ENCODE peak calls at places on chromosomes 3 and 15, in five cellular contexts. G is NCI-H82, B is GM13977, M is esophagus squamous epithelium, R is OCI-LY7. D is an unnamed sample.

GRCh38 chr15:79170256-79170664 is 79.7 kb upstream of the RASGRF1 start:
- DNase-seq in M (no peak), B (no peak), G (no peak), R (no peak), D (no peak)

GRCh38 chr3:168862466-168862865 is 766.7 kb upstream of the GOLIM4 start:
- DNase-seq in M (no peak), B (no peak), R (no peak), G (no peak), D (no peak)

GRCh38 chr15:100033140-100033857 is 300.1 kb upstream of the LYSMD4 start:
- DNase-seq in B (no peak), M (no peak), R (no peak), G (no peak), D (no peak)

GRCh38 chr3:195270350-195271115 is 426 bp downstream of the XXYLT1 start:
- DNase-seq in B (peak; percentile 82), R (peak; percentile 84), M (no peak), G (peak; percentile 92), D (peak; percentile 76)

GRCh38 chr3:145776782-145777408 is 384.1 kb downstream of the PLOD2 start:
- DNase-seq in B (peak; percentile 5), R (peak; percentile 18), G (peak; percentile 85), M (no peak), D (peak; percentile 1)

GRCh38 chr3:142028174-142028833 is 121.0 kb downstream of the TFDP2 start:
- DNase-seq in R (peak; percentile 92), B (peak; percentile 49), G (peak; percentile 36), M (no peak), D (no peak)

GRCh38 chr3:60440869-60441268 is 810.4 kb downstream of the FHIT start:
- DNase-seq in R (no peak), M (no peak), G (no peak), B (no peak), D (no peak)

GRCh38 chr15:76996526-76997401 is 1.8 kb downstream of the PSTPIP1 start:
- DNase-seq in R (no peak), B (no peak), M (no peak), G (no peak), D (no peak)

GRCh38 chr15:51688863-51689262 is 7.6 kb downstream of the SCG3 start:
- DNase-seq in B (no peak), G (no peak), M (no peak), R (no peak), D (no peak)

GRCh38 chr15:78040653-78041244 is 36.8 kb downstream of the TBC1D2B start:
- DNase-seq in R (no peak), G (no peak), B (no peak), M (no peak), D (no peak)

GRCh38 chr3:103127737-103128136 is 692.9 kb downstream of the ZPLD1 start:
- DNase-seq in G (no peak), B (peak; percentile 36), M (no peak), R (no peak), D (no peak)

GRCh38 chr3:174891524-174892203 is 32.5 kb downstream of the NAALADL2 start:
- DNase-seq in M (no peak), G (no peak), B (no peak), R (no peak), D (no peak)

GRCh38 chr15:23424111-23424904 is 22.7 kb downstream of the GOLGA6L2 start:
- DNase-seq in M (no peak), B (no peak), R (no peak), G (no peak), D (no peak)

GRCh38 chr15:59360896-59361295 is 11.8 kb downstream of the MYO1E start:
- DNase-seq in M (no peak), G (no peak), B (no peak), R (no peak), D (no peak)

GRCh38 chr3:52184690-52185089 is 13.3 kb upstream of the ALAS1 start:
- DNase-seq in B (no peak), R (no peak), G (no peak), M (no peak), D (no peak)

GRCh38 chr3:149688122-149688757 is 30.4 kb upstream of the WWTR1 start:
- DNase-seq in R (no peak), G (no peak), B (no peak), M (no peak), D (no peak)

D was measured in hippocampal formation.